ENCODE peak calls at places on chromosomes 5 and 9, in seven cellular contexts. G is thoracic aorta, F is PC-3, D is cardiac muscle cell, L is transverse colon, Z is sigmoid colon, V is gastrocnemius medialis. N is an unnamed sample.
A peak's percentile ranks its signal among the peaks of the same experiment; 100 is the strongest.

GRCh38 chr5:13814293-13814692 is 130.2 kb downstream of the DNAH5 start:
- DNase-seq in D (no peak), V (no peak), G (no peak), F (peak; percentile 75), Z (no peak), L (no peak), N (no peak)

GRCh38 chr5:91332267-91333044 is 50.7 kb downstream of the ARRDC3 start:
- DNase-seq in Z (no peak), D (peak; percentile 68), F (peak; percentile 79), L (no peak), G (no peak), V (no peak), N (no peak)

GRCh38 chr9:134191455-134192209 is 27.3 kb upstream of the RNU6ATAC start:
- DNase-seq in F (no peak), L (no peak), G (no peak), Z (peak; percentile 25), D (no peak), V (no peak), N (peak; percentile 18)

GRCh38 chr9:69454327-69454726 is 129.3 kb downstream of the ENTREP1 start:
- DNase-seq in V (no peak), D (no peak), F (no peak), L (no peak), G (no peak), Z (no peak), N (no peak)

GRCh38 chr9:126472446-126472845 is 141.3 kb upstream of the LMX1B start:
- DNase-seq in Z (no peak), D (no peak), L (no peak), V (no peak), F (no peak), G (no peak), N (no peak)

GRCh38 chr5:177531209-177531940 is 14.6 kb upstream of the DDX41 start:
- DNase-seq in F (peak; percentile 60), G (no peak), D (no peak), L (no peak), Z (peak; percentile 58), V (no peak), N (no peak)

GRCh38 chr5:77347435-77348098 is 137.1 kb downstream of the PDE8B start:
- DNase-seq in Z (no peak), L (no peak), V (no peak), D (no peak), F (no peak), G (no peak), N (no peak)

GRCh38 chr9:134643306-134643705 is 1.7 kb downstream of the COL5A1 start:
- DNase-seq in G (no peak), V (no peak), L (no peak), Z (no peak), D (peak; percentile 59), F (peak; percentile 13), N (peak; percentile 58)

GRCh38 chr5:43106290-43106638 is 14.4 kb upstream of the ZNF131 start:
- DNase-seq in V (no peak), G (no peak), F (no peak), D (no peak), L (no peak), Z (no peak), N (no peak)

GRCh38 chr5:178671745-178672144 is 44.9 kb upstream of the CLK4 start:
- DNase-seq in L (no peak), F (no peak), D (no peak), V (no peak), G (no peak), Z (no peak), N (no peak)

GRCh38 chr9:111752455-111752854 is 42.3 kb downstream of the SHOC1 start:
- DNase-seq in G (no peak), L (no peak), V (no peak), D (peak; percentile 13), F (peak; percentile 51), Z (no peak), N (no peak)

GRCh38 chr5:52007230-52007858 is 624.1 kb downstream of the ISL1 start:
- DNase-seq in G (no peak), L (no peak), F (peak; percentile 51), V (no peak), D (peak; percentile 46), Z (no peak), N (no peak)

GRCh38 chr9:80892703-80893102 is 796.6 kb downstream of the TLE1 start:
- DNase-seq in Z (no peak), G (no peak), F (peak; percentile 39), L (no peak), D (no peak), V (no peak), N (no peak)

GRCh38 chr5:13987843-13988464 is 43.5 kb upstream of the DNAH5 start:
- DNase-seq in L (peak; percentile 37), Z (peak; percentile 74), F (peak; percentile 95), V (peak; percentile 22), G (no peak), D (peak; percentile 72), N (no peak)

GRCh38 chr5:76025069-76025468 is 58.1 kb upstream of the SV2C start:
- DNase-seq in Z (no peak), F (no peak), L (no peak), D (no peak), G (no peak), V (no peak), N (no peak)

GRCh38 chr5:134128648-134128995 is 14.1 kb downstream of the TCF7 start:
- DNase-seq in D (no peak), L (no peak), V (no peak), G (no peak), F (no peak), Z (no peak), N (no peak)

GRCh38 chr5:34576849-34577248 is 79.3 kb upstream of the RAI14 start:
- DNase-seq in Z (no peak), D (no peak), V (no peak), F (peak; percentile 62), G (no peak), L (no peak), N (no peak)

GRCh38 chr5:120088831-120089230 is 375.3 kb upstream of the PRR16 start:
- DNase-seq in G (no peak), Z (no peak), L (no peak), V (no peak), D (peak; percentile 13), F (no peak), N (no peak)

GRCh38 chr5:131357739-131358561 is 94.1 kb downstream of the CDC42SE2 start:
- DNase-seq in G (no peak), L (no peak), F (no peak), V (no peak), Z (no peak), D (no peak), N (no peak)

GRCh38 chr9:93107151-93107824 is 11.3 kb downstream of the CARD19 start:
- DNase-seq in F (no peak), L (no peak), G (no peak), D (no peak), V (peak; percentile 7), Z (peak; percentile 48), N (peak; percentile 8)

GRCh38 chr5:14671414-14671813 is 6.9 kb downstream of the OTULIN start:
- DNase-seq in L (no peak), G (no peak), V (no peak), F (peak; percentile 56), Z (no peak), D (no peak), N (no peak)

GRCh38 chr5:126363658-126364057 is 59.6 kb upstream of the GRAMD2B start:
- DNase-seq in G (no peak), D (peak; percentile 59), Z (no peak), V (no peak), F (no peak), L (no peak), N (no peak)

GRCh38 chr9:128159073-128159783 is 837 bp upstream of the BBLN start:
- DNase-seq in F (no peak), V (no peak), Z (no peak), L (peak; percentile 39), G (no peak), D (no peak), N (peak; percentile 52)

GRCh38 chr5:136236479-136237083 is 43.6 kb upstream of the SMIM32 start:
- DNase-seq in G (no peak), V (no peak), F (no peak), L (no peak), Z (no peak), D (no peak), N (no peak)

GRCh38 chr9:99307846-99308245 is 85.8 kb downstream of the SEC61B start:
- DNase-seq in V (no peak), L (no peak), F (peak; percentile 39), D (no peak), G (no peak), Z (no peak), N (no peak)

GRCh38 chr9:96186601-96187011 is 115.4 kb downstream of the HSD17B3 start:
- DNase-seq in L (peak; percentile 75), F (peak; percentile 22), G (no peak), Z (peak; percentile 63), D (peak; percentile 28), V (no peak), N (peak; percentile 52)

GRCh38 chr5:172896465-172896864 is 62.4 kb downstream of the ERGIC1 start:
- DNase-seq in V (no peak), F (no peak), L (no peak), G (no peak), Z (peak; percentile 77), D (peak; percentile 39), N (no peak)

GRCh38 chr5:115456056-115456455 is 88.5 kb downstream of the FEM1C start:
- DNase-seq in G (no peak), D (peak; percentile 59), V (no peak), Z (no peak), L (no peak), F (no peak), N (no peak)
- H3K4me1 ChIP-seq in G (no peaks in the 10 kb centered on the region), D (peaks cover 15% of the 10 kb centered on the region), V (peaks cover 56% of the 10 kb centered on the region), Z (no peaks in the 10 kb centered on the region), L (peaks cover 69% of the 10 kb centered on the region), F (peaks cover 43% of the 10 kb centered on the region), N (no peaks in the 10 kb centered on the region)

GRCh38 chr5:118590806-118591205 is 397.5 kb downstream of the DTWD2 start:
- DNase-seq in F (no peak), L (no peak), Z (no peak), G (no peak), D (no peak), V (no peak), N (no peak)
- H3K4me1 ChIP-seq in F (no peaks in the 10 kb centered on the region), L (no peaks in the 10 kb centered on the region), Z (no peaks in the 10 kb centered on the region), G (no peaks in the 10 kb centered on the region), D (no peaks in the 10 kb centered on the region), V (no peaks in the 10 kb centered on the region), N (no peaks in the 10 kb centered on the region)

DNA sequence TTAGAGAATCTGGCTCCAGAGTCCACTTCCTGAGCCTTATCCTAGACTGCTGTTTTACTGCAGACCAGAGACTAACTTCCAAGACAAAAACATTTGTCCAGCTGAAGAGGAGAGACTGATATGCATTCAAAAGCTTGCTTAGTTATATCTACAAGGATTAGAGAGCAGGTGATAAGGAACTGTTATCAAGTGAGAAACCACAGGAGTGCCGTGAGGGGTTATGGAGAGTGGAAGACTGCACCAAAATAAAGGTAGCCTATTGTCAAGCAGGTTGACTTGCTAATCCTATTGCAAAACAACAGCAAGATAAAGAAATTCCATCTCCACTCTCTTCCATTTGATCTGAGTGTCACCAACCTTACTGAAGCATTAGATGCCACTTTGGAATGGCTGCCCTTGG is 139.1 kb downstream of the SCAMP1 start:
- DNase-seq in D (no peak), F (no peak), L (no peak), Z (no peak), G (no peak), V (no peak), N (no peak)
- H3K4me1 ChIP-seq in D (peaks cover 88% of the 10 kb centered on the region), F (peaks cover 22% of the 10 kb centered on the region), L (peaks cover 6% of the 10 kb centered on the region), Z (no peaks in the 10 kb centered on the region), G (peaks cover 63% of the 10 kb centered on the region), V (peaks cover 15% of the 10 kb centered on the region), N (peaks cover 12% of the 10 kb centered on the region)

DNA sequence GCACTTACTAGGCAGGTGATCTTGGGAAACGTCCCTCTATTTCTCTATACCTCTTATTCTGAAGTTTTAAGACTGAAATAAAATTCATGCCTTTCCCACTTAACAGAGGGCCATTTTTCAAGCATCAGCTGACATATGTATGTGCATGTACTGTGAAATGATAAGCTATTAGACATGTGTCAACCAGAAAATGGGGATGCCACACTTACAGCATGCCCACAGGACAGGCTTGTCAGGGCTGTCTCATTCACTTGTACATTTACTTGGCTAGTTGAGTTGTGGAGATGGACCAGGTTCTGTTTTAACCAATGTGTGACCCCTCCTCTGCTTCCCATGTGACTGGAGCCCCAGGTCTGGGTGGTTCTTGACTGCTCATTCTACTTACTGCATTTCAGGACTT is 78.5 kb downstream of the C9orf152 start:
- DNase-seq in G (no peak), L (no peak), Z (no peak), D (no peak), V (no peak), F (no peak), N (no peak)
- H3K4me1 ChIP-seq in G (peaks cover 92% of the 10 kb centered on the region), L (peaks cover 47% of the 10 kb centered on the region), Z (no peaks in the 10 kb centered on the region), D (peaks cover 66% of the 10 kb centered on the region), V (peaks cover 43% of the 10 kb centered on the region), F (peaks cover 35% of the 10 kb centered on the region), N (peaks cover 27% of the 10 kb centered on the region)

N was measured in ovary.